ENCODE peak calls at places on chromosomes 2 and 18, in seven cellular contexts. One of them, this sample, is unnamed.

GRCh38 chr2:64324746-64325410 is 129.1 kb upstream of the LGALSL start:
- DNase-seq in stimulated activated CD8-positive, alpha-beta memory T cell treated with anti-CD3 and anti-CD28 coated beads, Interleukin-7, amount 100 ng/mL, for 4 hours: no peak
- DNase-seq in iris pigment epithelial cell: no peak
- DNase-seq in NCI-H1694 treated with DMSO at 0.1 percent for 48 hours: no peak
- DNase-seq in NCI-H510A: no peak
- DNase-seq in AG10803: no peak
- DNase-seq in NCI-H2171 treated with DMSO at 0.1 percent for 48 hours: no peak
- DNase-seq in this sample: no peak

GRCh38 chr2:85887566-85888019 is 1.2 kb downstream of the ST3GAL5 start:
- DNase-seq in stimulated activated CD8-positive, alpha-beta memory T cell treated with anti-CD3 and anti-CD28 coated beads, Interleukin-7, amount 100 ng/mL, for 4 hours: peak; percentile 23
- DNase-seq in iris pigment epithelial cell: peak; percentile 48
- DNase-seq in NCI-H1694 treated with DMSO at 0.1 percent for 48 hours: peak; percentile 66
- DNase-seq in NCI-H510A: peak; percentile 6
- DNase-seq in AG10803: peak; percentile 48
- DNase-seq in NCI-H2171 treated with DMSO at 0.1 percent for 48 hours: peak; percentile 85
- DNase-seq in this sample: peak; percentile 17

GRCh38 chr2:11726384-11726783 is 20.0 kb upstream of the LPIN1 start:
- DNase-seq in stimulated activated CD8-positive, alpha-beta memory T cell treated with anti-CD3 and anti-CD28 coated beads, Interleukin-7, amount 100 ng/mL, for 4 hours: no peak
- DNase-seq in iris pigment epithelial cell: no peak
- DNase-seq in NCI-H1694 treated with DMSO at 0.1 percent for 48 hours: peak; percentile 95
- DNase-seq in NCI-H510A: no peak
- DNase-seq in AG10803: no peak
- DNase-seq in NCI-H2171 treated with DMSO at 0.1 percent for 48 hours: peak; percentile 69
- DNase-seq in this sample: no peak

GRCh38 chr2:191710411-191710900 is 32.5 kb downstream of the NABP1 start:
- DNase-seq in stimulated activated CD8-positive, alpha-beta memory T cell treated with anti-CD3 and anti-CD28 coated beads, Interleukin-7, amount 100 ng/mL, for 4 hours: no peak
- DNase-seq in iris pigment epithelial cell: peak; percentile 80
- DNase-seq in NCI-H1694 treated with DMSO at 0.1 percent for 48 hours: no peak
- DNase-seq in NCI-H510A: no peak
- DNase-seq in AG10803: peak; percentile 80
- DNase-seq in NCI-H2171 treated with DMSO at 0.1 percent for 48 hours: no peak
- DNase-seq in this sample: no peak

GRCh38 chr2:238290715-238291549 is 2.5 kb upstream of the PER2 start:
- DNase-seq in stimulated activated CD8-positive, alpha-beta memory T cell treated with anti-CD3 and anti-CD28 coated beads, Interleukin-7, amount 100 ng/mL, for 4 hours: no peak
- DNase-seq in iris pigment epithelial cell: no peak
- DNase-seq in NCI-H1694 treated with DMSO at 0.1 percent for 48 hours: no peak
- DNase-seq in NCI-H510A: no peak
- DNase-seq in AG10803: no peak
- DNase-seq in NCI-H2171 treated with DMSO at 0.1 percent for 48 hours: no peak
- DNase-seq in this sample: no peak

GRCh38 chr2:54741250-54741649 is 17.8 kb downstream of the EML6 start:
- DNase-seq in stimulated activated CD8-positive, alpha-beta memory T cell treated with anti-CD3 and anti-CD28 coated beads, Interleukin-7, amount 100 ng/mL, for 4 hours: no peak
- DNase-seq in iris pigment epithelial cell: no peak
- DNase-seq in NCI-H1694 treated with DMSO at 0.1 percent for 48 hours: no peak
- DNase-seq in NCI-H510A: no peak
- DNase-seq in AG10803: peak; percentile 21
- DNase-seq in NCI-H2171 treated with DMSO at 0.1 percent for 48 hours: no peak
- DNase-seq in this sample: no peak

GRCh38 chr2:23489471-23490400 is 104.8 kb downstream of the KLHL29 start:
- DNase-seq in stimulated activated CD8-positive, alpha-beta memory T cell treated with anti-CD3 and anti-CD28 coated beads, Interleukin-7, amount 100 ng/mL, for 4 hours: no peak
- DNase-seq in iris pigment epithelial cell: peak; percentile 34
- DNase-seq in NCI-H1694 treated with DMSO at 0.1 percent for 48 hours: no peak
- DNase-seq in NCI-H510A: no peak
- DNase-seq in AG10803: no peak
- DNase-seq in NCI-H2171 treated with DMSO at 0.1 percent for 48 hours: no peak
- DNase-seq in this sample: no peak

GRCh38 chr18:63213331-63213900 is 106.2 kb downstream of the BCL2 start:
- DNase-seq in stimulated activated CD8-positive, alpha-beta memory T cell treated with anti-CD3 and anti-CD28 coated beads, Interleukin-7, amount 100 ng/mL, for 4 hours: no peak
- DNase-seq in iris pigment epithelial cell: no peak
- DNase-seq in NCI-H1694 treated with DMSO at 0.1 percent for 48 hours: no peak
- DNase-seq in NCI-H510A: no peak
- DNase-seq in AG10803: peak; percentile 34
- DNase-seq in NCI-H2171 treated with DMSO at 0.1 percent for 48 hours: no peak
- DNase-seq in this sample: no peak

GRCh38 chr2:8934338-8934737 is 69.1 kb downstream of the MBOAT2 start:
- DNase-seq in stimulated activated CD8-positive, alpha-beta memory T cell treated with anti-CD3 and anti-CD28 coated beads, Interleukin-7, amount 100 ng/mL, for 4 hours: no peak
- DNase-seq in iris pigment epithelial cell: no peak
- DNase-seq in NCI-H1694 treated with DMSO at 0.1 percent for 48 hours: no peak
- DNase-seq in NCI-H510A: no peak
- DNase-seq in AG10803: no peak
- DNase-seq in NCI-H2171 treated with DMSO at 0.1 percent for 48 hours: no peak
- DNase-seq in this sample: no peak

GRCh38 chr18:45684341-45685115 is 39.5 kb upstream of the SLC14A1 start:
- DNase-seq in stimulated activated CD8-positive, alpha-beta memory T cell treated with anti-CD3 and anti-CD28 coated beads, Interleukin-7, amount 100 ng/mL, for 4 hours: no peak
- DNase-seq in iris pigment epithelial cell: peak; percentile 22
- DNase-seq in NCI-H1694 treated with DMSO at 0.1 percent for 48 hours: no peak
- DNase-seq in NCI-H510A: no peak
- DNase-seq in AG10803: peak; percentile 54
- DNase-seq in NCI-H2171 treated with DMSO at 0.1 percent for 48 hours: no peak
- DNase-seq in this sample: no peak

GRCh38 chr2:216665240-216665639 is 30.1 kb downstream of the IGFBP5 start:
- DNase-seq in stimulated activated CD8-positive, alpha-beta memory T cell treated with anti-CD3 and anti-CD28 coated beads, Interleukin-7, amount 100 ng/mL, for 4 hours: no peak
- DNase-seq in iris pigment epithelial cell: no peak
- DNase-seq in NCI-H1694 treated with DMSO at 0.1 percent for 48 hours: no peak
- DNase-seq in NCI-H510A: no peak
- DNase-seq in AG10803: peak; percentile 34
- DNase-seq in NCI-H2171 treated with DMSO at 0.1 percent for 48 hours: peak; percentile 92
- DNase-seq in this sample: no peak

GRCh38 chr2:212646698-212647097 is 108.1 kb upstream of the ERBB4 start:
- DNase-seq in stimulated activated CD8-positive, alpha-beta memory T cell treated with anti-CD3 and anti-CD28 coated beads, Interleukin-7, amount 100 ng/mL, for 4 hours: no peak
- DNase-seq in iris pigment epithelial cell: peak; percentile 85
- DNase-seq in NCI-H1694 treated with DMSO at 0.1 percent for 48 hours: no peak
- DNase-seq in NCI-H510A: no peak
- DNase-seq in AG10803: peak; percentile 71
- DNase-seq in NCI-H2171 treated with DMSO at 0.1 percent for 48 hours: no peak
- DNase-seq in this sample: no peak

GRCh38 chr2:225233234-225233633 is 166.3 kb upstream of the NYAP2 start:
- DNase-seq in stimulated activated CD8-positive, alpha-beta memory T cell treated with anti-CD3 and anti-CD28 coated beads, Interleukin-7, amount 100 ng/mL, for 4 hours: no peak
- DNase-seq in iris pigment epithelial cell: peak; percentile 28
- DNase-seq in NCI-H1694 treated with DMSO at 0.1 percent for 48 hours: no peak
- DNase-seq in NCI-H510A: no peak
- DNase-seq in AG10803: peak; percentile 11
- DNase-seq in NCI-H2171 treated with DMSO at 0.1 percent for 48 hours: no peak
- DNase-seq in this sample: no peak

GRCh38 chr2:45275806-45276205 is 266.6 kb upstream of the SIX2 start:
- DNase-seq in stimulated activated CD8-positive, alpha-beta memory T cell treated with anti-CD3 and anti-CD28 coated beads, Interleukin-7, amount 100 ng/mL, for 4 hours: no peak
- DNase-seq in iris pigment epithelial cell: no peak
- DNase-seq in NCI-H1694 treated with DMSO at 0.1 percent for 48 hours: no peak
- DNase-seq in NCI-H510A: no peak
- DNase-seq in AG10803: no peak
- DNase-seq in NCI-H2171 treated with DMSO at 0.1 percent for 48 hours: no peak
- DNase-seq in this sample: no peak

GRCh38 chr2:216430811-216431210 is 18.5 kb downstream of the SMARCAL1 start:
- DNase-seq in stimulated activated CD8-positive, alpha-beta memory T cell treated with anti-CD3 and anti-CD28 coated beads, Interleukin-7, amount 100 ng/mL, for 4 hours: no peak
- DNase-seq in iris pigment epithelial cell: no peak
- DNase-seq in NCI-H1694 treated with DMSO at 0.1 percent for 48 hours: peak; percentile 48
- DNase-seq in NCI-H510A: no peak
- DNase-seq in AG10803: no peak
- DNase-seq in NCI-H2171 treated with DMSO at 0.1 percent for 48 hours: no peak
- DNase-seq in this sample: no peak

GRCh38 chr18:68428666-68429065 is 286.2 kb downstream of the TMX3 start:
- DNase-seq in stimulated activated CD8-positive, alpha-beta memory T cell treated with anti-CD3 and anti-CD28 coated beads, Interleukin-7, amount 100 ng/mL, for 4 hours: no peak
- DNase-seq in iris pigment epithelial cell: no peak
- DNase-seq in NCI-H1694 treated with DMSO at 0.1 percent for 48 hours: no peak
- DNase-seq in NCI-H510A: no peak
- DNase-seq in AG10803: no peak
- DNase-seq in NCI-H2171 treated with DMSO at 0.1 percent for 48 hours: no peak
- DNase-seq in this sample: no peak